ENCODE peak calls at places on chromosomes 3 and 15, in eight cellular contexts. F is H54; R is stimulated activated CD4-positive, alpha-beta T cell treated with anti-CD3 and anti-CD28 coated beads, Interleukin-2, amount 100 ng/mL, for 48 hours; Q is GM04504; T is stimulated activated naive CD8-positive, alpha-beta T cell treated with anti-CD3 and anti-CD28 coated beads, Interleukin-15, Interleukin-2, amounts not matched to agents 100 U/mL and 50 U/mL, for 24 hours; O is kidney epithelial cell; C is stromal cell of bone marrow; H is activated CD4-positive, alpha-beta T cell treated with anti-CD3 and anti-CD28 coated beads, Interleukin-2, amount 50 U/mL, for 48 hours. L is an unnamed sample.

GRCh38 chr15:75982468-75982867 is 29.8 kb downstream of the NRG4 start:
- DNase-seq in O (no peak), T (no peak), C (no peak), H (no peak), Q (no peak), R (no peak), F (no peak), L (no peak)

GRCh38 chr3:130834476-130834875 is 59.4 kb upstream of the ATP2C1 start:
- DNase-seq in Q (peak), R (no peak), F (no peak), O (no peak), H (no peak), T (no peak), C (peak), L (no peak)

GRCh38 chr15:52137432-52138357 is 25.1 kb upstream of the BCL2L10 start:
- DNase-seq in O (no peak), Q (no peak), F (no peak), T (no peak), R (no peak), H (no peak), C (no peak), L (no peak)

GRCh38 chr3:149340310-149340933 is 7.0 kb upstream of the TM4SF18 start:
- DNase-seq in F (no peak), T (no peak), Q (no peak), O (no peak), H (no peak), R (no peak), C (no peak), L (no peak)

GRCh38 chr3:25469609-25470008 is 41.5 kb downstream of the RARB start:
- DNase-seq in H (no peak), C (no peak), T (no peak), O (no peak), F (no peak), R (no peak), Q (no peak), L (no peak)

GRCh38 chr3:179177611-179178010 is 29.5 kb downstream of the PIK3CA start:
- DNase-seq in H (no peak), R (no peak), T (no peak), C (no peak), O (no peak), F (no peak), Q (no peak), L (no peak)

GRCh38 chr15:90845201-90845949 is 23.0 kb upstream of the FURIN start:
- DNase-seq in R (peak), Q (peak), C (peak), H (peak), F (peak), T (peak), O (peak), L (peak)

GRCh38 chr3:133744241-133744640 is 2.0 kb upstream of the TF start:
- DNase-seq in R (no peak), O (no peak), Q (no peak), C (no peak), F (no peak), T (no peak), H (no peak), L (no peak)

GRCh38 chr15:80852676-80853075 is 73.5 kb downstream of the CEMIP start:
- DNase-seq in R (no peak), C (no peak), O (no peak), Q (no peak), T (no peak), H (no peak), F (no peak), L (no peak)

GRCh38 chr15:63601026-63601726 is 4.0 kb downstream of the FBXL22 start:
- DNase-seq in T (peak), C (no peak), O (no peak), H (peak), Q (no peak), F (no peak), R (no peak), L (no peak)

GRCh38 chr15:48798319-48798718 is 12.6 kb downstream of the CEP152 start:
- DNase-seq in O (no peak), H (no peak), T (no peak), C (no peak), F (no peak), R (no peak), Q (no peak), L (no peak)

GRCh38 chr3:147956615-147957014 is 547.5 kb downstream of the ZIC1 start:
- DNase-seq in R (no peak), F (no peak), T (no peak), H (no peak), Q (no peak), O (no peak), C (no peak), L (no peak)

GRCh38 chr15:57273366-57273765 is 102.9 kb upstream of the CGNL1 start:
- DNase-seq in F (no peak), O (no peak), H (no peak), T (no peak), Q (no peak), C (no peak), R (no peak), L (no peak)

GRCh38 chr15:66617137-66618090 is 51.6 kb upstream of the LCTL start:
- DNase-seq in C (peak), O (peak), F (peak), R (no peak), T (no peak), Q (no peak), H (no peak), L (no peak)

GRCh38 chr3:133547432-133548041 is 25.9 kb upstream of the CDV3 start:
- DNase-seq in F (no peak), C (no peak), O (no peak), R (no peak), H (no peak), Q (peak), T (no peak), L (no peak)

GRCh38 chr15:101008158-101009139 is 89.3 kb downstream of the LRRK1 start:
- DNase-seq in C (no peak), F (no peak), Q (no peak), T (peak), H (peak), O (peak), R (peak), L (peak)

GRCh38 chr3:113212845-113213375 is 1.6 kb downstream of the BOC start:
- DNase-seq in C (no peak), R (no peak), O (no peak), F (peak), Q (no peak), T (no peak), H (no peak), L (no peak)

GRCh38 chr3:111315911-111316310 is 226.1 kb upstream of the CD96 start:
- DNase-seq in T (no peak), F (no peak), O (no peak), Q (peak), R (no peak), C (peak), H (no peak), L (no peak)

L was measured in keratinocyte.